ENCODE peak calls at places on chromosomes 4 and X, in six cellular contexts. H is tibial nerve, K is B cell, C is RWPE1, B is GM12878, D is astrocyte. N is an unnamed sample.
A peak's percentile ranks its signal among the peaks of the same experiment; 100 is the strongest.

GRCh38 chrX:135086197-135086854 is 34.0 kb downstream of the ETDB start:
- DNase-seq in H (peak; percentile 38), K (peak; percentile 55), C (peak; percentile 55), B (peak; percentile 15), D (peak; percentile 34), N (peak; percentile 46)

GRCh38 chr4:16916719-16917337 is 18.4 kb upstream of the LDB2 start:
- DNase-seq in H (peak; percentile 35), K (no peak), C (peak; percentile 38), B (peak; percentile 47), D (no peak), N (peak; percentile 70)

GRCh38 chr4:17286737-17287460 is 225.0 kb downstream of the QDPR start:
- DNase-seq in H (no peak), K (no peak), C (no peak), B (no peak), D (no peak), N (no peak)

GRCh38 chr4:8744083-8744805 is 127.4 kb downstream of the HMX1 start:
- DNase-seq in H (no peak), K (no peak), C (no peak), B (no peak), D (no peak), N (no peak)

GRCh38 chr4:38034986-38035882 is 75.0 kb downstream of the PTTG2 start:
- DNase-seq in H (peak; percentile 70), K (no peak), C (peak; percentile 52), B (no peak), D (peak; percentile 14), N (peak; percentile 71)

GRCh38 chr4:155371432-155372043 is 5.2 kb downstream of the MAP9 start:
- DNase-seq in H (no peak), K (no peak), C (peak; percentile 3), B (no peak), D (peak; percentile 5), N (no peak)

GRCh38 chr4:118905546-118905945 is 16.9 kb downstream of the SYNPO2 start:
- DNase-seq in H (no peak), K (no peak), C (no peak), B (no peak), D (peak; percentile 66), N (no peak)

GRCh38 chr4:87502580-87503238 is 26.5 kb downstream of the SPARCL1 start:
- DNase-seq in H (no peak), K (no peak), C (no peak), B (no peak), D (no peak), N (no peak)

GRCh38 chrX:65871671-65872311 is 168.1 kb downstream of the VSIG4 start:
- DNase-seq in H (no peak), K (no peak), C (peak; percentile 65), B (peak; percentile 50), D (no peak), N (peak; percentile 24)

GRCh38 chr4:105620640-105621323 is 68.4 kb downstream of the ARHGEF38 start:
- DNase-seq in H (no peak), K (no peak), C (peak; percentile 68), B (no peak), D (peak; percentile 92), N (no peak)

GRCh38 chrX:110795645-110796510 is at the start of gene CHRDL1:
- DNase-seq in H (peak; percentile 49), K (no peak), C (peak; percentile 3), B (no peak), D (peak; percentile 23), N (no peak)

GRCh38 chr4:87679449-87680169 is 29.5 kb downstream of the DMP1 start:
- DNase-seq in H (peak; percentile 38), K (no peak), C (peak; percentile 31), B (peak; percentile 2), D (peak; percentile 39), N (peak; percentile 27)

GRCh38 chrX:100643943-100644587 is at the start of gene SRPX2:
- DNase-seq in H (peak; percentile 60), K (no peak), C (peak; percentile 64), B (no peak), D (peak; percentile 88), N (no peak)

GRCh38 chrX:20506739-20507138 is 240.0 kb upstream of the RPS6KA3 start:
- DNase-seq in H (no peak), K (no peak), C (no peak), B (no peak), D (no peak), N (no peak)

GRCh38 chr4:76740866-76741662 is 156.9 kb downstream of the SOWAHB start:
- DNase-seq in H (no peak), K (no peak), C (no peak), B (no peak), D (no peak), N (no peak)

GRCh38 chr4:106036848-106037247 is 141.6 kb downstream of the NPNT start:
- DNase-seq in H (no peak), K (no peak), C (no peak), B (no peak), D (no peak), N (no peak)

GRCh38 chr4:127995776-127996175 is 30.6 kb downstream of the ABHD18 start:
- DNase-seq in H (no peak), K (no peak), C (peak; percentile 62), B (no peak), D (peak; percentile 20), N (no peak)

GRCh38 chr4:168868044-168868855 is 141.8 kb downstream of the CBR4 start:
- DNase-seq in H (no peak), K (no peak), C (peak; percentile 38), B (no peak), D (peak; percentile 95), N (no peak)

GRCh38 chr4:83644677-83645639 is 109.0 kb downstream of the GPAT3 start:
- DNase-seq in H (peak; percentile 24), K (peak; percentile 45), C (peak; percentile 54), B (peak; percentile 28), D (peak; percentile 18), N (peak; percentile 68)

GRCh38 chrX:21398424-21398823 is 24.2 kb downstream of the CNKSR2 start:
- DNase-seq in H (no peak), K (no peak), C (no peak), B (no peak), D (peak; percentile 10), N (no peak)

GRCh38 chrX:44094821-44095530 is 121.8 kb upstream of the NDP start:
- DNase-seq in H (no peak), K (no peak), C (no peak), B (no peak), D (no peak), N (no peak)

GRCh38 chr4:105060628-105061027 is 86.0 kb upstream of the TET2 start:
- DNase-seq in H (no peak), K (no peak), C (no peak), B (peak; percentile 98), D (peak; percentile 76), N (peak; percentile 67)

GRCh38 chr4:578451-579443 is 2.7 kb upstream of the TMEM271 start:
- DNase-seq in H (no peak), K (no peak), C (no peak), B (no peak), D (no peak), N (no peak)

GRCh38 chrX:72057844-72058243 is 73.9 kb downstream of the RTL5 start:
- DNase-seq in H (no peak), K (no peak), C (no peak), B (no peak), D (no peak), N (no peak)

GRCh38 chr4:128288689-128289106 is 1.1 kb upstream of the PGRMC2 start:
- DNase-seq in H (no peak), K (no peak), C (peak; percentile 21), B (peak; percentile 17), D (peak; percentile 51), N (peak; percentile 12)

GRCh38 chr4:125639182-125639621 is 324.4 kb downstream of the FAT4 start:
- DNase-seq in H (no peak), K (no peak), C (no peak), B (no peak), D (peak; percentile 16), N (no peak)

DNA sequence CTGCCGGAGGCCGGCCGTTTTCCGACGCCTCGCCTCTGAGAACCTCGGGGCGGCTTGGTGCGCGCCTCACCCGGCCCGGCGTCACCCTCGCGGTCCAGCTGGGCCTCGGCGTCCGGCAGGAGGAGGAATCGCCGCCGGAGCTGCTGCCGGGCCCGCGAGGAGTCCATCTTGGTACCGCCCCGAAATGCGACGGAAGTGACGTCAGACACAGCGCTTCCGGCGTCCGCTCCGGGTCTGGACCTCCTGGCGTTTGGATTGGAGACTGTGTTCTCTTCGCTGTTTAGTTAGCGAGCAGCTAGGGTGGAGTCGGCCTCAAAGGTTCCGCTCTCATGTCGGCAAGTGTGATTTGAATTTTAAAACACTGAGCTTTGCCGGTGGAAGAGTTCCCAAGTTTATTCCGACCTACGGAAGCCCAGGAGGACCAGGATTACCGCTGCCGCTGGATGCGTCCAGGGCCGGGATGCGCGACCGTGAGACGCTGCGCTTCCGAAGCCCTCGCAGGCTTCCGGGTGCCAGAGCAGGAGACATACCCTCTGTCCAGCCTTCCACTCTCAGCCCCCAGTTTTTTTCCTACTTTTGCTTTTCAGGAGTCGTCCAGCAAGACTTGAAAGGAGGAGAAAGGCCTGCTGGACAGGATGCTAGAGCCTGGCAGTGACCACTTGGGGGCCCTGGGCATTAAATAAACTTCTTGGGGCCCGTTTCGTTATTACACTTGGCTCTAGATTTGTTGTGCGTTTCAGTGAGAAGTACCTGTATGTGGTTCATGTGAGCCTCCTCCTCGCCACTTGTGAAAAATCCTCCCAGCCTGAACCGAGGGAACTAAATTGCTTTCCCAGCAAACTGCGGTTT is at the start of gene TMEM128:
- DNase-seq in H (peak; percentile 93), K (peak; percentile 93), C (peak; percentile 82), B (peak; percentile 65), D (peak; percentile 90), N (peak; percentile 97)
- TF ChIP-seq CTCF in H (peak; percentile 12), K (no peak), C (peak; percentile 26), B (no peak), D (peak; percentile 18), N (no peak)

GRCh38 chr4:19971829-19972228 is 279.9 kb upstream of the SLIT2 start:
- DNase-seq in H (no peak), K (no peak), C (peak; percentile 16), B (no peak), D (peak; percentile 68), N (no peak)

GRCh38 chr4:19969492-19969891 is 282.2 kb upstream of the SLIT2 start:
- DNase-seq in H (no peak), K (no peak), C (no peak), B (no peak), D (no peak), N (no peak)
- TF ChIP-seq CTCF in H (no peak), K (no peak), C (no peak), B (no peak), D (no peak), N (no peak)

DNA sequence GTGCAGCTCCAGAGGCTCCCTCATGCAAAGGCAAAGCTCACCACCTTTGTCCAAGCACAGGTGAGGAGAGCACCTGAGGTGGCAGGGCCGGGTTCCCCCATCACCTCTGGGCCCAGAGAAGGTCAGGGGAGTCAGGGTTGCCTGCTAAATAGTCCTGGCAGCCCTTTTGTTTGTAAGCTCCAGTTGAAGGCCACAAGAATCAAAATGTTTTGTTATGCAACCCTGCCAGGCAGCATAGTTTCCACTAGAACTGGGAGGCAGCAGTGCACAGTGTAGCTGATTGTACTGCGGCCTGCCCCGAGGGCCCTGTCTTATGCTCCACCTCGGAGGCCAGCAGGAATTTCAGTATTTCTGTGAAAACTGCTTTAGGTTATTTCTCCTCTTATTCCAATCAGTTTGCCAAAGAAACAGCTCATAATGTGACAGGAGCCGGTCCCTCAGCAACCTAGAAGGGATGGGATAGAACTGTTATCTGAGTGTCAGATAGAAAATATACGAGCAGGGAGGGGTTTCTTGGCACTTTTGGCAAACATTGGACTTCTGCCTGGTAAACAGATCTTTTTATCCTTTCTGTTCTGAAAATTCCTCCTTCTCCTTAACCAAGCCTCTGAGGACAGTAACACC is 93.7 kb downstream of the LNX1 start:
- DNase-seq in H (peak; percentile 63), K (no peak), C (no peak), B (no peak), D (no peak), N (no peak)
- TF ChIP-seq CTCF in H (no peak), K (no peak), C (no peak), B (no peak), D (no peak), N (no peak)

GRCh38 chr4:184282251-184282713 is 64.6 kb upstream of the ENPP6 start:
- DNase-seq in H (peak; percentile 4), K (peak; percentile 62), C (peak; percentile 86), B (peak; percentile 80), D (no peak), N (peak; percentile 30)
- TF ChIP-seq CTCF in H (no peak), K (peak; percentile 34), C (peak; percentile 74), B (peak; percentile 50), D (no peak), N (peak; percentile 57)